ENCODE peak calls at places on chromosome 14, in seven cellular contexts. Y is choroid plexus epithelial cell, X is lung, W is GM13976, N is A549, Q is fibroblast of mammary gland, M is heart left ventricle. V is an unnamed sample.

GRCh38 chr14:100816950-100817901 is 8.7 kb upstream of the MEG3 start:
- DNase-seq in Q (no peak), M (no peak), W (no peak), X (no peak), Y (no peak), N (no peak), V (no peak)

GRCh38 chr14:102020058-102020971 is 55.9 kb downstream of the DYNC1H1 start:
- DNase-seq in Q (peak), Y (peak), X (no peak), N (no peak), M (no peak), W (no peak), V (peak)

GRCh38 chr14:54253195-54253947 is 143.4 kb upstream of the CDKN3 start:
- DNase-seq in Q (peak), X (no peak), W (peak), Y (peak), M (no peak), N (peak), V (peak)

GRCh38 chr14:54207075-54207474 is 189.7 kb upstream of the CDKN3 start:
- DNase-seq in M (no peak), N (no peak), Q (peak), Y (peak), W (no peak), X (no peak), V (no peak)

GRCh38 chr14:71595441-71595840 is 336.8 kb upstream of the RGS6 start:
- DNase-seq in M (no peak), Y (no peak), X (no peak), Q (no peak), N (no peak), W (no peak), V (no peak)

GRCh38 chr14:72743626-72744025 is 150.3 kb downstream of the DPF3 start:
- DNase-seq in X (peak), Q (no peak), N (no peak), M (no peak), Y (no peak), W (no peak), V (no peak)

GRCh38 chr14:103155013-103155412 is 31.8 kb downstream of the TNFAIP2 start:
- DNase-seq in Q (peak), M (peak), X (peak), N (peak), W (no peak), Y (no peak), V (no peak)

GRCh38 chr14:20697273-20698017 is 8.9 kb downstream of the ANG start:
- DNase-seq in N (peak), Y (peak), W (peak), Q (peak), X (peak), M (peak), V (peak)

GRCh38 chr14:68516235-68516634 is 276.6 kb downstream of the ZFP36L1 start:
- DNase-seq in M (no peak), Q (no peak), Y (no peak), W (no peak), X (no peak), N (no peak), V (no peak)

GRCh38 chr14:33928895-33929294 is 22.0 kb downstream of the EGLN3 start:
- DNase-seq in M (no peak), X (no peak), N (no peak), Q (no peak), W (no peak), Y (no peak), V (no peak)

DNA sequence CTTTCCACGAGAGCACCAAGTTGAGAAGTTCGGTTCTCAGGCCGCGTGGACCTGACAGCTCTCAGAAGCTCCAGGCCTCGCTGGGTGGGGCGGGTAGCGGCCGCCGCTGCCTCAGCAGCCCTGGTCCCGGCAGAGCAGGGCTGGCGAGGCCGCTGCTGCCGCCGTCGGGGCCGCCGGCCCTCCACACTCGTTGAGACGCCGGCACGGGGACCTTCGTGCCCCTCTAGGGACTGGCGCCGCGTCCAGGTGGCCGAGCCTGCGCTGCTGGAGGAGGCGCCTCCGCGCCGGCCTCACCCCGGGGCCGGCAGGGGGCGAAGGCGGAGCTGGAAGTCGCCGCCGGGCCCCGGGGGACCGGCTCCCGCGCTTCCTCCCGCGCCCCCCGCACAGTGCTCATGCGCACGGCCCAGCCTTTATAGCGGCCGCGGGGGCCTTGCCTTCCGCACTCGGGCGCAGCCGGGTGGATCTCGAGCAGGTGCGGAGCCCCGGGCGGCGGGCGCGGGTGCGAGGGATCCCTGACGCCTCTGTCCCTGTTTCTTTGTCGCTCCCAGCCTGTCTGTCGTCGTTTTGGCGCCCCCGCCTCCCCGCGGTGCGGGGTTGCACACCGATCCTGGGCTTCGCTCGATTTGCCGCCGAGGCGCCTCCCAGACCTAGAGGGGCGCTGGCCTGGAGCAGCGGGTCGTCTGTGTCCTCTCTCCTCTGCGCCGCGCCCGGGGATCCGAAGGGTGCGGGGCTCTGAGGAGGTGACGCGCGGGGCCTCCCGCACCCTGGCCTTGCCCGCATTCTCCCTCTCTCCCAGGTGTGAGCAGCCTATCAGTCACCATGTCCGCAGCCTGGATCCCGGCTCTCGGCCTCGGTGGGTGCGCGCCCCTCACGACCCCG is at the start of gene COCH:
- DNase-seq in X (no peak), Q (no peak), W (peak), M (peak), N (peak), Y (no peak), V (peak)
- TF ChIP-seq CTCF in X (no peak), Q (no peak), W (peak), M (peak), N (peak), Y (no peak), V (peak)

DNA sequence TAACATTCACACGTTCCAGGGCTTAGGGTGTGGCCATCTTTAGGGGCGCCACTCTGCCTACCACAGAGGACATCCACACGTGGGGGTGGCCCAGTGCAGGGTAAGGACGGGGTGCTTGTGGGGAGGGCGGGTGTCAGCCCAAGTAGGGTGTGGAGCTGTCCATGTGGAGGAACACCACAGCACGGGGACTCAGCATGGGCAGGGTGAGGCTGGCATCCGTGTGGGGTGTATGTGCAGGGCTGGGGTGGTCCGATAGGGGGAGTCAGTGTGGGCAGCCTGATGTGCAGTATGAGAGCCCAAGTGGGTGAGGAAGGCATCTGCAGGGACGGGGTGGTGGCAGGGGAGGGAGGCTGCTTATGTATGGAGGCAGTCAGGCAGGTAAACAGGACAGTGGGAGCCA is 17.7 kb downstream of the PSMC1 start:
- DNase-seq in W (no peak), M (no peak), Y (no peak), Q (no peak), X (no peak), N (peak), V (no peak)
- TF ChIP-seq CTCF in W (no peak), M (no peak), Y (peak), Q (peak), X (no peak), N (no peak), V (no peak)

DNA sequence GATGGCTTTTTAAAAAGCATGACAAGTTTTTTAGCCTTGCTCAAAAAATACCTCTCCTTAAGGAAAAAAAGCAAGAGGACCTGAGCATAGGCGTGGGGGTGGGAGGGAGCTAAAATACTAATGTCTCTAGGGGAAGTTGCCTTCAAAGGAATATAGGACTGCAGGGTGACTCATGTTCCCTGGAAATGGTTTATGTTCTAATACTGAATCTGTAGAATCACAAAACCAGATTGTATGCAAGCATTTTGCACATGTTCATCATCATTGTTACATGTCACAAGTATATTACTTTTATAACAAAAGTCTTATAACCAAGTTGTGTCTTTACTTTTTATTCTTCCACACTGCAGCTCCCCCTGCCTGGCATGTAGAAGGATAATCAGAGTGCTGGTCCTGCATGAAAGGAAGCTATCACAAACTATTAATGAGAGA is 36.6 kb downstream of the GPR135 start:
- DNase-seq in N (no peak), M (no peak), W (no peak), Y (peak), Q (peak), X (no peak), V (peak)
- TF ChIP-seq CTCF in N (no peak), M (peak), W (no peak), Y (peak), Q (peak), X (no peak), V (no peak)

GRCh38 chr14:77026930-77027537 is 1.5 kb downstream of the IRF2BPL start:
- DNase-seq in N (no peak), W (peak), M (peak), X (no peak), Y (peak), Q (peak), V (peak)
- TF ChIP-seq CTCF in N (no peak), W (peak), M (no peak), X (no peak), Y (no peak), Q (no peak), V (no peak)

GRCh38 chr14:94288610-94289465 is 4.2 kb downstream of the SERPINA10 start:
- DNase-seq in W (no peak), Y (no peak), X (no peak), Q (no peak), N (no peak), M (no peak), V (no peak)
- TF ChIP-seq CTCF in W (no peak), Y (no peak), X (no peak), Q (no peak), N (no peak), M (no peak), V (no peak)

GRCh38 chr14:52296378-52296777 is 17.7 kb upstream of the PTGER2 start:
- DNase-seq in M (no peak), N (no peak), W (no peak), Q (no peak), Y (no peak), X (no peak), V (no peak)
- TF ChIP-seq CTCF in M (no peak), N (no peak), W (no peak), Q (no peak), Y (no peak), X (no peak), V (no peak)

V was measured in activated CD8-positive, alpha-beta T cell treated with anti-CD3 and anti-CD28 coated beads for 36 hours.